ENCODE peak calls at places on chromosomes 7 and 10, in nine cellular contexts. M is activated T-cell treated with anti-CD3 and anti-CD28 coated beads, Interleukin-2, amount 50 U/mL, for 72 hours; O is mucosa of descending colon; V is stimulated activated effector memory CD8-positive, alpha-beta T cell treated with anti-CD3 and anti-CD28 coated beads, Interleukin-12 subunit alpha, Interleukin-12 subunit beta, amount 100 ng/mL, for 72 hours; E is T-helper 17 cell; U is CD8-positive, alpha-beta T cell; F is lower lobe of right lung; A is psoas muscle; C is right lobe of liver. P is an unnamed sample.
A peak's percentile ranks its signal among the peaks of the same experiment; 100 is the strongest.

GRCh38 chr10:24645784-24646183 is 77.9 kb downstream of the ARHGAP21 start:
- ATAC-seq in M (peak; percentile 60), O (peak; percentile 74), V (peak; percentile 85), E (peak; percentile 52), U (no peak), F (no peak), A (no peak), C (peak; percentile 12), P (peak; percentile 75)

GRCh38 chr10:118990326-118990725 is 39.2 kb upstream of the NANOS1 start:
- ATAC-seq in M (no peak), O (no peak), V (no peak), E (no peak), U (no peak), F (no peak), A (no peak), C (no peak), P (no peak)

GRCh38 chr7:152117356-152117755 is 91.9 kb downstream of the GALNT11 start:
- ATAC-seq in M (no peak), O (no peak), V (no peak), E (no peak), U (no peak), F (no peak), A (no peak), C (no peak), P (no peak)

GRCh38 chr10:110016037-110016436 is 8.3 kb downstream of the ADD3 start:
- ATAC-seq in M (no peak), O (peak; percentile 61), V (no peak), E (no peak), U (no peak), F (no peak), A (no peak), C (peak; percentile 82), P (no peak)

GRCh38 chr10:102468683-102469082 is 17.3 kb upstream of the C10orf95 start:
- ATAC-seq in M (no peak), O (no peak), V (no peak), E (no peak), U (no peak), F (no peak), A (no peak), C (no peak), P (no peak)

GRCh38 chr7:21383217-21383832 is 44.6 kb upstream of the SP4 start:
- ATAC-seq in M (no peak), O (no peak), V (peak; percentile 65), E (peak; percentile 45), U (no peak), F (no peak), A (no peak), C (no peak), P (peak; percentile 46)

GRCh38 chr10:72470670-72471069 is 116.0 kb upstream of the DNAJB12 start:
- ATAC-seq in M (no peak), O (no peak), V (no peak), E (no peak), U (no peak), F (peak; percentile 79), A (no peak), C (peak; percentile 70), P (no peak)

GRCh38 chr7:12490105-12490688 is 80.3 kb upstream of the SCIN start:
- ATAC-seq in M (peak; percentile 35), O (no peak), V (no peak), E (peak; percentile 69), U (no peak), F (no peak), A (no peak), C (peak; percentile 58), P (no peak)

GRCh38 chr7:148129023-148129422 is 461.5 kb upstream of the C7orf33 start:
- ATAC-seq in M (no peak), O (peak; percentile 82), V (no peak), E (no peak), U (no peak), F (no peak), A (no peak), C (no peak), P (no peak)

GRCh38 chr7:104931181-104931781 is 82.7 kb upstream of the KMT2E start:
- ATAC-seq in M (no peak), O (peak; percentile 30), V (no peak), E (no peak), U (no peak), F (no peak), A (no peak), C (no peak), P (no peak)

GRCh38 chr10:132974249-132974796 is 32.0 kb upstream of the CFAP46 start:
- ATAC-seq in M (no peak), O (peak; percentile 27), V (no peak), E (no peak), U (no peak), F (no peak), A (no peak), C (no peak), P (no peak)

GRCh38 chr10:22649977-22650376 is 64.4 kb downstream of the PIP4K2A start:
- ATAC-seq in M (peak; percentile 8), O (no peak), V (no peak), E (no peak), U (no peak), F (no peak), A (no peak), C (no peak), P (peak; percentile 37)

GRCh38 chr7:3670898-3671297 is 369.8 kb downstream of the SDK1 start:
- ATAC-seq in M (peak; percentile 35), O (no peak), V (no peak), E (no peak), U (no peak), F (peak; percentile 23), A (no peak), C (no peak), P (no peak)

GRCh38 chr10:60238408-60239100 is 151.1 kb downstream of the ANK3 start:
- ATAC-seq in M (no peak), O (peak; percentile 73), V (peak; percentile 61), E (peak; percentile 66), U (peak; percentile 45), F (peak; percentile 69), A (peak; percentile 65), C (peak; percentile 55), P (peak; percentile 15)

GRCh38 chr10:131134001-131134576 is 177.4 kb downstream of the TCERG1L start:
- ATAC-seq in M (no peak), O (no peak), V (no peak), E (no peak), U (no peak), F (no peak), A (no peak), C (no peak), P (no peak)

P was measured in activated CD4-positive, CD25-positive, alpha-beta regulatory T cell treated with anti-CD3 and anti-CD28 coated beads, Interleukin-2, amount 50 U/mL, for 24 hours.